ENCODE peak calls at places on chromosomes 13 and 19, in four cellular contexts. One of them, this sample, is unnamed.

GRCh38 chr19:2213799-2214198 is 22.3 kb downstream of the PLEKHJ1 start:
- DNase-seq in mammary epithelial cell: no peak
- DNase-seq in fibroblast of the aortic adventitia: no peak
- DNase-seq in IMR-90: no peak
- DNase-seq in this sample: no peak

GRCh38 chr19:1076951-1077350 is 10.0 kb downstream of the ARHGAP45 start:
- DNase-seq in mammary epithelial cell: peak
- DNase-seq in fibroblast of the aortic adventitia: no peak
- DNase-seq in IMR-90: no peak
- DNase-seq in this sample: peak

GRCh38 chr13:80665792-80666333 is 324.9 kb upstream of the SPRY2 start:
- DNase-seq in fibroblast of the aortic adventitia: peak
- DNase-seq in mammary epithelial cell: peak
- DNase-seq in IMR-90: no peak
- DNase-seq in this sample: no peak

GRCh38 chr19:13146763-13147563 is 3.2 kb downstream of the STX10 start:
- DNase-seq in fibroblast of the aortic adventitia: peak
- DNase-seq in IMR-90: no peak
- DNase-seq in mammary epithelial cell: no peak
- DNase-seq in this sample: no peak

GRCh38 chr19:435056-435706 is 25.7 kb downstream of the SHC2 start:
- DNase-seq in IMR-90: no peak
- DNase-seq in fibroblast of the aortic adventitia: no peak
- DNase-seq in mammary epithelial cell: no peak
- DNase-seq in this sample: no peak

GRCh38 chr19:7647156-7647555 is 10.2 kb downstream of the STXBP2 start:
- DNase-seq in fibroblast of the aortic adventitia: no peak
- DNase-seq in IMR-90: no peak
- DNase-seq in mammary epithelial cell: no peak
- DNase-seq in this sample: no peak

GRCh38 chr19:11560404-11560988 is 1.5 kb upstream of the ELOF1 start:
- DNase-seq in fibroblast of the aortic adventitia: peak
- DNase-seq in IMR-90: peak
- DNase-seq in mammary epithelial cell: peak
- DNase-seq in this sample: no peak

GRCh38 chr13:46176756-46177155 is 5.2 kb downstream of the LCP1 start:
- DNase-seq in IMR-90: no peak
- DNase-seq in fibroblast of the aortic adventitia: no peak
- DNase-seq in mammary epithelial cell: no peak
- DNase-seq in this sample: no peak

GRCh38 chr13:95256086-95256485 is 45.2 kb downstream of the ABCC4 start:
- DNase-seq in fibroblast of the aortic adventitia: peak
- DNase-seq in IMR-90: peak
- DNase-seq in mammary epithelial cell: peak
- DNase-seq in this sample: no peak

GRCh38 chr13:114019367-114019766 is 45.5 kb upstream of the C13orf46 start:
- DNase-seq in mammary epithelial cell: no peak
- DNase-seq in IMR-90: no peak
- DNase-seq in fibroblast of the aortic adventitia: no peak
- DNase-seq in this sample: no peak

GRCh38 chr19:6078068-6078467 is 32.2 kb downstream of the RFX2 start:
- DNase-seq in fibroblast of the aortic adventitia: no peak
- DNase-seq in IMR-90: no peak
- DNase-seq in mammary epithelial cell: no peak
- DNase-seq in this sample: no peak

GRCh38 chr19:11463391-11463790 is 17.5 kb downstream of the ELAVL3 start:
- DNase-seq in fibroblast of the aortic adventitia: no peak
- DNase-seq in IMR-90: no peak
- DNase-seq in mammary epithelial cell: no peak
- DNase-seq in this sample: no peak

GRCh38 chr19:5547881-5548280 is 19.9 kb downstream of the TINCR start:
- DNase-seq in mammary epithelial cell: peak
- DNase-seq in fibroblast of the aortic adventitia: peak
- DNase-seq in IMR-90: peak
- DNase-seq in this sample: no peak

GRCh38 chr13:44809152-44809551 is 180.1 kb downstream of the NUFIP1 start:
- DNase-seq in IMR-90: no peak
- DNase-seq in mammary epithelial cell: no peak
- DNase-seq in fibroblast of the aortic adventitia: no peak
- DNase-seq in this sample: no peak

GRCh38 chr19:38425810-38426466 is at the start of gene RASGRP4:
- DNase-seq in mammary epithelial cell: no peak
- DNase-seq in fibroblast of the aortic adventitia: no peak
- DNase-seq in IMR-90: no peak
- DNase-seq in this sample: peak

GRCh38 chr13:54742984-54743383 is 1714.4 kb downstream of the OLFM4 start:
- DNase-seq in IMR-90: no peak
- DNase-seq in fibroblast of the aortic adventitia: no peak
- DNase-seq in mammary epithelial cell: no peak
- DNase-seq in this sample: no peak

GRCh38 chr13:105159794-105160193 is 1375.7 kb downstream of the EFNB2 start:
- DNase-seq in IMR-90: no peak
- DNase-seq in fibroblast of the aortic adventitia: no peak
- DNase-seq in mammary epithelial cell: no peak
- DNase-seq in this sample: no peak

GRCh38 chr13:24284876-24285275 is 24.5 kb upstream of the C1QTNF9 start:
- DNase-seq in mammary epithelial cell: no peak
- DNase-seq in fibroblast of the aortic adventitia: no peak
- DNase-seq in IMR-90: no peak
- DNase-seq in this sample: no peak

GRCh38 chr13:45737571-45738002 is 35.5 kb downstream of the CBY2 start:
- DNase-seq in IMR-90: no peak
- DNase-seq in fibroblast of the aortic adventitia: no peak
- DNase-seq in mammary epithelial cell: no peak
- DNase-seq in this sample: no peak

GRCh38 chr13:32047088-32047487 is 15.5 kb downstream of the FRY start:
- DNase-seq in IMR-90: no peak
- DNase-seq in fibroblast of the aortic adventitia: no peak
- DNase-seq in mammary epithelial cell: no peak
- DNase-seq in this sample: no peak

GRCh38 chr13:45921337-45921736 is 69.8 kb upstream of the SIAH3 start:
- DNase-seq in fibroblast of the aortic adventitia: no peak
- DNase-seq in mammary epithelial cell: no peak
- DNase-seq in IMR-90: no peak
- DNase-seq in this sample: no peak

GRCh38 chr19:58038688-58039204 is 4.9 kb downstream of the ZSCAN1 start:
- DNase-seq in IMR-90: no peak
- DNase-seq in mammary epithelial cell: no peak
- DNase-seq in fibroblast of the aortic adventitia: no peak
- DNase-seq in this sample: no peak

GRCh38 chr19:14162871-14163297 is 26.5 kb upstream of the ASF1B start:
- DNase-seq in fibroblast of the aortic adventitia: no peak
- DNase-seq in mammary epithelial cell: no peak
- DNase-seq in IMR-90: no peak
- DNase-seq in this sample: no peak

GRCh38 chr13:97223711-97224461 is 1.8 kb downstream of the MBNL2 start:
- DNase-seq in fibroblast of the aortic adventitia: peak
- DNase-seq in mammary epithelial cell: peak
- DNase-seq in IMR-90: peak
- DNase-seq in this sample: no peak

GRCh38 chr13:39148513-39148961 is 110.3 kb downstream of the NHLRC3 start:
- DNase-seq in mammary epithelial cell: peak
- DNase-seq in IMR-90: no peak
- DNase-seq in fibroblast of the aortic adventitia: peak
- DNase-seq in this sample: no peak

GRCh38 chr19:287381-287871 is 3.8 kb downstream of the PLPP2 start:
- DNase-seq in IMR-90: no peak
- DNase-seq in fibroblast of the aortic adventitia: no peak
- DNase-seq in mammary epithelial cell: no peak
- DNase-seq in this sample: peak

GRCh38 chr13:26971990-26972888 is 199.4 kb downstream of the USP12 start:
- DNase-seq in fibroblast of the aortic adventitia: peak
- DNase-seq in mammary epithelial cell: peak
- DNase-seq in IMR-90: peak
- DNase-seq in this sample: no peak

GRCh38 chr19:5985098-5985783 is 7.3 kb upstream of the RANBP3 start:
- DNase-seq in mammary epithelial cell: peak
- DNase-seq in IMR-90: peak
- DNase-seq in fibroblast of the aortic adventitia: peak
- DNase-seq in this sample: no peak

GRCh38 chr19:53881482-53882390 is at the start of gene PRKCG:
- DNase-seq in mammary epithelial cell: peak
- DNase-seq in fibroblast of the aortic adventitia: no peak
- DNase-seq in IMR-90: no peak
- DNase-seq in this sample: peak

GRCh38 chr19:17610384-17610783 is 54.9 kb downstream of the COLGALT1 start:
- DNase-seq in IMR-90: peak
- DNase-seq in fibroblast of the aortic adventitia: peak
- DNase-seq in mammary epithelial cell: peak
- DNase-seq in this sample: no peak

GRCh38 chr13:77979721-77980377 is 61.2 kb upstream of the EDNRB start:
- DNase-seq in fibroblast of the aortic adventitia: peak
- DNase-seq in IMR-90: no peak
- DNase-seq in mammary epithelial cell: no peak
- DNase-seq in this sample: no peak

GRCh38 chr13:106139942-106140341 is 395.5 kb downstream of the EFNB2 start:
- DNase-seq in mammary epithelial cell: no peak
- DNase-seq in fibroblast of the aortic adventitia: no peak
- DNase-seq in IMR-90: no peak
- DNase-seq in this sample: no peak

GRCh38 chr13:111469916-111470506 is 149.6 kb downstream of the TEX29 start:
- DNase-seq in IMR-90: no peak
- DNase-seq in fibroblast of the aortic adventitia: no peak
- DNase-seq in mammary epithelial cell: no peak
- DNase-seq in this sample: no peak

GRCh38 chr13:110352735-110353134 is 45.7 kb downstream of the COL4A2 start:
- DNase-seq in fibroblast of the aortic adventitia: no peak
- DNase-seq in mammary epithelial cell: no peak
- DNase-seq in IMR-90: no peak
- DNase-seq in this sample: no peak

DNA sequence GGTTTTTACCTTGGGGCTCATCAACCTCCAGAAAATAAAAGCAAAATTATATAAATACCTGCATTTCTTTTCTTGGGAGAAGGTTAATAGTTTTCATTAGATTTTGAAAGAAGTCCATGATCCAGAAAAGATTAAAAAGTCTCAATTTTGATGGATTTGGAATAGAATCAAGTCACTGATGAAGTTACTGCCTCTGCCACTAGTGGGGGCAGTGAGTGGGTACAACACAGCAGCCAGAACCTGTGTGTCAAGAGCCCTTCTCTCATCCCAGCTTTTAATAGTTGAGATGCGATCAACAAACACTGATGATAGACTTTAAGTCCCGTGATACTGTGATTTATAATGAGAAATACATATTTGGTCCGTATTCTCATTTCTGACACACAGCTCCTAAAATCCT is 686.7 kb downstream of the DIAPH3 start:
- DNase-seq in mammary epithelial cell: no peak
- DNase-seq in IMR-90: no peak
- DNase-seq in fibroblast of the aortic adventitia: no peak
- DNase-seq in this sample: no peak
- H3K4me3 ChIP-seq in mammary epithelial cell: no peak
- H3K4me3 ChIP-seq in IMR-90: no peak
- H3K4me3 ChIP-seq in fibroblast of the aortic adventitia: no peak
- H3K4me3 ChIP-seq in this sample: no peak

GRCh38 chr13:51765142-51765515 is 38.8 kb downstream of the DHRS12 start:
- DNase-seq in fibroblast of the aortic adventitia: peak
- DNase-seq in IMR-90: no peak
- DNase-seq in mammary epithelial cell: no peak
- DNase-seq in this sample: no peak
- H3K4me3 ChIP-seq in fibroblast of the aortic adventitia: no peak
- H3K4me3 ChIP-seq in IMR-90: no peak
- H3K4me3 ChIP-seq in mammary epithelial cell: no peak
- H3K4me3 ChIP-seq in this sample: no peak

GRCh38 chr13:49219647-49220034 is 497 bp upstream of the MLNR start:
- DNase-seq in fibroblast of the aortic adventitia: peak
- DNase-seq in IMR-90: no peak
- DNase-seq in mammary epithelial cell: no peak
- DNase-seq in this sample: no peak
- H3K4me3 ChIP-seq in fibroblast of the aortic adventitia: no peak
- H3K4me3 ChIP-seq in IMR-90: peak
- H3K4me3 ChIP-seq in mammary epithelial cell: no peak
- H3K4me3 ChIP-seq in this sample: peak

DNA sequence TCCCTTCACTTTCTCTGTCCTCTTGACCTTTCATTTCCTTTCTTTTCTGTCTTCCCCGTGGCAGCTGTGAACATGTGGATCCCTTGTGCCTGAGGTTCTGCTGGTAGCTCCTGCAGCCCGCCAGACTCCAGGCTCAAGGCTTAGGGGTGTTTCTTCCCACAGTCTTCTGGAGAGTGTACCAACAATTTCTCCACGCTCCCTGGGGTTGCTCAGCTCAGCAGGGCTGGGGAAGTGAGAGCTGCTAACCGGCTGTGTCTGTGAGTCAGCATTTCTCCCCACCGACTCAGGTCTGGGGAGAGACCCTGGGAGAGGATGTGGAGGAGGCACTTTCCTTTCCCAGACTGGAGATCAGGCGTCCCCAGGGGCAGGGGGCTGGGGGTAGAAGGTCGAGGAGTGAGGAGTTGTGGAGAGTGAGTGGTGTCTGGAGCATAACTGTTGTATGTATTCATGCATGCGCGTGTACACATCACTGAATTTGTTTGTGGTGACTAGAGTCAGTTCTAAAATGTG is 193.6 kb downstream of the KCNRG start:
- DNase-seq in IMR-90: peak
- DNase-seq in fibroblast of the aortic adventitia: peak
- DNase-seq in mammary epithelial cell: peak
- DNase-seq in this sample: peak
- H3K4me3 ChIP-seq in IMR-90: peak
- H3K4me3 ChIP-seq in fibroblast of the aortic adventitia: peak
- H3K4me3 ChIP-seq in mammary epithelial cell: no peak
- H3K4me3 ChIP-seq in this sample: peak

GRCh38 chr19:48969276-48970138 is 4.4 kb downstream of the FTL start:
- DNase-seq in mammary epithelial cell: no peak
- DNase-seq in fibroblast of the aortic adventitia: peak
- DNase-seq in IMR-90: no peak
- DNase-seq in this sample: peak

GRCh38 chr19:48970139-48970766 is 5.1 kb downstream of the FTL start:
- DNase-seq in fibroblast of the aortic adventitia: no peak
- DNase-seq in IMR-90: no peak
- DNase-seq in mammary epithelial cell: no peak
- DNase-seq in this sample: peak

GRCh38 chr19:48968813-48969218 is 3.7 kb downstream of the FTL start:
- DNase-seq in fibroblast of the aortic adventitia: peak
- DNase-seq in mammary epithelial cell: no peak
- DNase-seq in IMR-90: no peak
- DNase-seq in this sample: no peak

GRCh38 chr19:48968179-48968661 is 3.1 kb downstream of the FTL start:
- DNase-seq in fibroblast of the aortic adventitia: peak
- DNase-seq in mammary epithelial cell: no peak
- DNase-seq in IMR-90: peak
- DNase-seq in this sample: no peak

DNA sequence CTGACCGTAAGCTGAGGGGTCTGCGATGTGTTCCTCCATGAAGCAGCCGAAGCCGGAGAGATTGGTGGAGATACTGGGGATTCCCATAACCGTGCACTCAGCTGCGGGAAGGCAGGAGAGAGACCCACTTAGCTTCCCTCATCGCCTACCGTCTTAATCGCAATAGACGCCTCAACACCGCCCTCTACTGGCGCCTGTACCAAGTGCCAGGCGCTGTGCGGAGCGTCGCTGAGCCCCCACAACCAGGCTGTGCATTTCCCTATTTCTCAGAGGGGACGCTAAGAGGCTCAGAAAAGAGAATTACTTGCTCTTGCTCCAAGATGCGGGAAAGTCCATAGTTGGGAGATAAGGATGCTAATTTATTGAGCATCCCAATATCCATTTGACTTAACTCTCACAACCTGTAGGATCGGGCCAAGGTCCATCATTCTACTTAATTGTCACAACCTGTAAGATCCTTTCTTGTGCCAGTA is 5.8 kb downstream of the FTL start:
- DNase-seq in IMR-90: peak
- DNase-seq in fibroblast of the aortic adventitia: peak
- DNase-seq in mammary epithelial cell: no peak
- DNase-seq in this sample: peak
- H3K4me3 ChIP-seq in IMR-90: no peak
- H3K4me3 ChIP-seq in fibroblast of the aortic adventitia: no peak
- H3K4me3 ChIP-seq in mammary epithelial cell: no peak
- H3K4me3 ChIP-seq in this sample: no peak

This sample was measured in upper lobe of right lung.